ENCODE peak calls at places on chromosomes 6 and 20, in nine cellular contexts. One of them, this sample, is unnamed.

GRCh38 chr6:100622907-100623692 is 158.4 kb upstream of the SIM1 start:
- DNase-seq in mucosa of descending colon: no peak
- DNase-seq in CD4-positive, alpha-beta T cell: no peak
- DNase-seq in psoas muscle: no peak
- DNase-seq in pancreas: no peak
- DNase-seq in ascending aorta: no peak
- DNase-seq in cardiac muscle cell: no peak
- DNase-seq in AG04450: peak
- DNase-seq in kidney: no peak
- DNase-seq in this sample: no peak

GRCh38 chr20:40471261-40471629 is 217.8 kb downstream of the MAFB start:
- DNase-seq in mucosa of descending colon: no peak
- DNase-seq in CD4-positive, alpha-beta T cell: no peak
- DNase-seq in psoas muscle: no peak
- DNase-seq in pancreas: no peak
- DNase-seq in ascending aorta: no peak
- DNase-seq in cardiac muscle cell: peak
- DNase-seq in AG04450: no peak
- DNase-seq in kidney: no peak
- DNase-seq in this sample: no peak

GRCh38 chr6:44737349-44737748 is 349.8 kb downstream of the CDC5L start:
- DNase-seq in mucosa of descending colon: no peak
- DNase-seq in CD4-positive, alpha-beta T cell: no peak
- DNase-seq in psoas muscle: no peak
- DNase-seq in pancreas: no peak
- DNase-seq in ascending aorta: no peak
- DNase-seq in cardiac muscle cell: no peak
- DNase-seq in AG04450: no peak
- DNase-seq in kidney: no peak
- DNase-seq in this sample: no peak

GRCh38 chr6:66048684-66049474 is 341.9 kb upstream of the EYS start:
- DNase-seq in mucosa of descending colon: no peak
- DNase-seq in CD4-positive, alpha-beta T cell: no peak
- DNase-seq in psoas muscle: no peak
- DNase-seq in pancreas: no peak
- DNase-seq in ascending aorta: no peak
- DNase-seq in cardiac muscle cell: no peak
- DNase-seq in AG04450: no peak
- DNase-seq in kidney: no peak
- DNase-seq in this sample: no peak

GRCh38 chr6:113271437-113271836 is 585.7 kb upstream of the MARCKS start:
- DNase-seq in mucosa of descending colon: no peak
- DNase-seq in CD4-positive, alpha-beta T cell: no peak
- DNase-seq in psoas muscle: no peak
- DNase-seq in pancreas: no peak
- DNase-seq in ascending aorta: no peak
- DNase-seq in cardiac muscle cell: no peak
- DNase-seq in AG04450: no peak
- DNase-seq in kidney: no peak
- DNase-seq in this sample: no peak

GRCh38 chr6:105460860-105461259 is 58.0 kb upstream of the PREP start:
- DNase-seq in mucosa of descending colon: no peak
- DNase-seq in CD4-positive, alpha-beta T cell: no peak
- DNase-seq in psoas muscle: no peak
- DNase-seq in pancreas: no peak
- DNase-seq in ascending aorta: no peak
- DNase-seq in cardiac muscle cell: no peak
- DNase-seq in AG04450: no peak
- DNase-seq in kidney: no peak
- DNase-seq in this sample: no peak

GRCh38 chr6:2496291-2496690 is 250.9 kb upstream of the GMDS start:
- DNase-seq in mucosa of descending colon: no peak
- DNase-seq in CD4-positive, alpha-beta T cell: no peak
- DNase-seq in psoas muscle: no peak
- DNase-seq in pancreas: no peak
- DNase-seq in ascending aorta: no peak
- DNase-seq in cardiac muscle cell: no peak
- DNase-seq in AG04450: no peak
- DNase-seq in kidney: no peak
- DNase-seq in this sample: no peak

GRCh38 chr6:2891768-2892170 is 11.3 kb downstream of the SERPINB9 start:
- DNase-seq in mucosa of descending colon: peak
- DNase-seq in CD4-positive, alpha-beta T cell: peak
- DNase-seq in psoas muscle: no peak
- DNase-seq in pancreas: no peak
- DNase-seq in ascending aorta: no peak
- DNase-seq in cardiac muscle cell: no peak
- DNase-seq in AG04450: no peak
- DNase-seq in kidney: peak
- DNase-seq in this sample: no peak

GRCh38 chr6:42021847-42022754 is 28.2 kb upstream of the TAF8 start:
- DNase-seq in mucosa of descending colon: no peak
- DNase-seq in CD4-positive, alpha-beta T cell: peak
- DNase-seq in psoas muscle: no peak
- DNase-seq in pancreas: no peak
- DNase-seq in ascending aorta: no peak
- DNase-seq in cardiac muscle cell: no peak
- DNase-seq in AG04450: no peak
- DNase-seq in kidney: no peak
- DNase-seq in this sample: peak

GRCh38 chr6:23505021-23505420 is 621.0 kb upstream of the NRSN1 start:
- DNase-seq in mucosa of descending colon: no peak
- DNase-seq in CD4-positive, alpha-beta T cell: no peak
- DNase-seq in psoas muscle: no peak
- DNase-seq in pancreas: no peak
- DNase-seq in ascending aorta: no peak
- DNase-seq in cardiac muscle cell: no peak
- DNase-seq in AG04450: peak
- DNase-seq in kidney: no peak
- DNase-seq in this sample: no peak

GRCh38 chr6:44512868-44513641 is 125.5 kb downstream of the CDC5L start:
- DNase-seq in mucosa of descending colon: no peak
- DNase-seq in CD4-positive, alpha-beta T cell: no peak
- DNase-seq in psoas muscle: no peak
- DNase-seq in pancreas: no peak
- DNase-seq in ascending aorta: no peak
- DNase-seq in cardiac muscle cell: no peak
- DNase-seq in AG04450: no peak
- DNase-seq in kidney: no peak
- DNase-seq in this sample: no peak

GRCh38 chr20:32624687-32625345 is 39.7 kb upstream of the NOL4L start:
- DNase-seq in mucosa of descending colon: no peak
- DNase-seq in CD4-positive, alpha-beta T cell: no peak
- DNase-seq in psoas muscle: no peak
- DNase-seq in pancreas: no peak
- DNase-seq in ascending aorta: no peak
- DNase-seq in cardiac muscle cell: no peak
- DNase-seq in AG04450: no peak
- DNase-seq in kidney: no peak
- DNase-seq in this sample: no peak

GRCh38 chr20:54126809-54127655 is 46.8 kb downstream of the CYP24A1 start:
- DNase-seq in mucosa of descending colon: no peak
- DNase-seq in CD4-positive, alpha-beta T cell: no peak
- DNase-seq in psoas muscle: no peak
- DNase-seq in pancreas: no peak
- DNase-seq in ascending aorta: no peak
- DNase-seq in cardiac muscle cell: no peak
- DNase-seq in AG04450: no peak
- DNase-seq in kidney: no peak
- DNase-seq in this sample: no peak

GRCh38 chr6:118768904-118769325 is 117.5 kb upstream of the CEP85L start:
- DNase-seq in mucosa of descending colon: no peak
- DNase-seq in CD4-positive, alpha-beta T cell: no peak
- DNase-seq in psoas muscle: no peak
- DNase-seq in pancreas: no peak
- DNase-seq in ascending aorta: no peak
- DNase-seq in cardiac muscle cell: no peak
- DNase-seq in AG04450: no peak
- DNase-seq in kidney: no peak
- DNase-seq in this sample: no peak

GRCh38 chr6:82144007-82144851 is 103.3 kb downstream of the IBTK start:
- DNase-seq in mucosa of descending colon: no peak
- DNase-seq in CD4-positive, alpha-beta T cell: no peak
- DNase-seq in psoas muscle: no peak
- DNase-seq in pancreas: no peak
- DNase-seq in ascending aorta: peak
- DNase-seq in cardiac muscle cell: peak
- DNase-seq in AG04450: peak
- DNase-seq in kidney: no peak
- DNase-seq in this sample: no peak

GRCh38 chr6:17015551-17016381 is 86.1 kb upstream of the STMND1 start:
- DNase-seq in mucosa of descending colon: peak
- DNase-seq in CD4-positive, alpha-beta T cell: peak
- DNase-seq in psoas muscle: no peak
- DNase-seq in pancreas: peak
- DNase-seq in ascending aorta: no peak
- DNase-seq in cardiac muscle cell: no peak
- DNase-seq in AG04450: no peak
- DNase-seq in kidney: peak
- DNase-seq in this sample: no peak

GRCh38 chr6:17013701-17014100 is 88.1 kb upstream of the STMND1 start:
- DNase-seq in mucosa of descending colon: no peak
- DNase-seq in CD4-positive, alpha-beta T cell: no peak
- DNase-seq in psoas muscle: no peak
- DNase-seq in pancreas: no peak
- DNase-seq in ascending aorta: no peak
- DNase-seq in cardiac muscle cell: no peak
- DNase-seq in AG04450: peak
- DNase-seq in kidney: no peak
- DNase-seq in this sample: no peak

GRCh38 chr6:17011985-17012384 is 89.9 kb upstream of the STMND1 start:
- DNase-seq in mucosa of descending colon: no peak
- DNase-seq in CD4-positive, alpha-beta T cell: no peak
- DNase-seq in psoas muscle: no peak
- DNase-seq in pancreas: no peak
- DNase-seq in ascending aorta: no peak
- DNase-seq in cardiac muscle cell: no peak
- DNase-seq in AG04450: no peak
- DNase-seq in kidney: no peak
- DNase-seq in this sample: no peak

GRCh38 chr6:17015144-17015543 is 86.7 kb upstream of the STMND1 start:
- DNase-seq in mucosa of descending colon: no peak
- DNase-seq in CD4-positive, alpha-beta T cell: no peak
- DNase-seq in psoas muscle: no peak
- DNase-seq in pancreas: no peak
- DNase-seq in ascending aorta: no peak
- DNase-seq in cardiac muscle cell: no peak
- DNase-seq in AG04450: no peak
- DNase-seq in kidney: no peak
- DNase-seq in this sample: no peak

DNA sequence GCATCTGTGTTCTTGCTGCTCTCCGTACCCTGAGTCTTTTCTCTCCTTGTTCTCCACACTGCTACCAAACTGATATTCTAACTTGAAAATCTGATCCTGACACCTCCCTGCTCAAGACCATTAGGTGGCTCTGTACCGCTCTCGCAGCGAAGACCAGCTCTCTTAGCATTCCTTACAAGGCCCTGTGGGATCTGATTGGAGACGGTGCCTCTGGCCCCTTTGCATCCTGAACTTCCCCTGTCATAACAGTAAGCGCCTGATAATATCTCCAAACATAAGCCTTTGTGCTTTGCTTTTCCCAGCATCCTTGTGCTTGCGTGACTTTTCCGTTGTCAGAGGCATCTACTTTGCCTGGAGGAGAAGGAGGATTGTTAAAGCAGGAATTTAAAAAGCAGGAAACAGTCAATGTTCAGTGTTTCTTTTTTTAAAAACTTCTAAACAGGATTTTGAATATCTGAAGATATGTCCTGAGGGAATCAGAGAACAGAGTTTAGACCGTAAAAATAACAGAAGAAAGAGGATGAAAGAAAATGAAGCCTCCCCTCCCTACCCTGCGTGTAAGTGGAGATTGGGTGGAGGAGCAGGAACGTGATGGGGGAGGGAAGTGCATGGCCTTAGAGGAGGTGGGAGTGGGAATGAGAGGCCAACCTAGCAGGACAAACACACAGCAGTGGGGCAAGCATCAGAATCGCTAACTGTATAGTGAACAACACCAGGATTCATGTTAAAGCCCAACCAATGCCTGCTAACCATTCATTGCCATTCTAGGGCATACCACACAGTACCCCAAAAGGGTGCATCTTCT is 89.2 kb upstream of the STMND1 start:
- DNase-seq in mucosa of descending colon: no peak
- DNase-seq in CD4-positive, alpha-beta T cell: no peak
- DNase-seq in psoas muscle: no peak
- DNase-seq in pancreas: no peak
- DNase-seq in ascending aorta: no peak
- DNase-seq in cardiac muscle cell: peak
- DNase-seq in AG04450: peak
- DNase-seq in kidney: no peak
- DNase-seq in this sample: no peak
- TF ChIP-seq CTCF in mucosa of descending colon: no peak
- TF ChIP-seq CTCF in CD4-positive, alpha-beta T cell: no peak
- TF ChIP-seq CTCF in psoas muscle: no peak
- TF ChIP-seq CTCF in pancreas: no peak
- TF ChIP-seq CTCF in ascending aorta: peak
- TF ChIP-seq CTCF in cardiac muscle cell: peak
- TF ChIP-seq CTCF in AG04450: peak
- TF ChIP-seq CTCF in kidney: peak
- TF ChIP-seq CTCF in this sample: peak

DNA sequence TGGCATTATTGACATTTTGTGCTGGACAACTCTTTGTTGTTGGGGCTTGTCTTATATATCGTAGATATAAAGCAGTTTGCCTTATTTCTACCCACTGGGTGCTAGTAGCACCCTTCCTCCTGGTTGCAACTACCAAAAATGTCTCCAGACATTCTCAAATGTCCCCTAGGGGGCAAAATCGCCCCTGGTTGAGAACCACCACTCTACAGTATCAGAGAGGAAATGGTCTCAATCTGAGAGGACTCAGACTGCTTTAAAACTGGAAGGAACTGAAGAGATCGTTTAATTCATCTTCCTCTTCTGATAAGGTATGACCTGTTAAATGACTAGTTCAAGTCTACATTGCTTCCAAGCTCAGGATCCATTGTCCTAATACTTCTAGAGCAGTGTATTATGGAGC is 14.9 kb downstream of the SH3BGRL2 start:
- DNase-seq in mucosa of descending colon: no peak
- DNase-seq in CD4-positive, alpha-beta T cell: peak
- DNase-seq in psoas muscle: no peak
- DNase-seq in pancreas: no peak
- DNase-seq in ascending aorta: no peak
- DNase-seq in cardiac muscle cell: no peak
- DNase-seq in AG04450: no peak
- DNase-seq in kidney: no peak
- DNase-seq in this sample: no peak
- TF ChIP-seq CTCF in mucosa of descending colon: no peak
- TF ChIP-seq CTCF in CD4-positive, alpha-beta T cell: peak
- TF ChIP-seq CTCF in psoas muscle: no peak
- TF ChIP-seq CTCF in pancreas: no peak
- TF ChIP-seq CTCF in ascending aorta: no peak
- TF ChIP-seq CTCF in cardiac muscle cell: peak
- TF ChIP-seq CTCF in AG04450: no peak
- TF ChIP-seq CTCF in kidney: no peak
- TF ChIP-seq CTCF in this sample: no peak

GRCh38 chr6:155317186-155317585 is 2.9 kb upstream of the TFB1M start:
- DNase-seq in mucosa of descending colon: no peak
- DNase-seq in CD4-positive, alpha-beta T cell: no peak
- DNase-seq in psoas muscle: no peak
- DNase-seq in pancreas: no peak
- DNase-seq in ascending aorta: no peak
- DNase-seq in cardiac muscle cell: no peak
- DNase-seq in AG04450: no peak
- DNase-seq in kidney: no peak
- DNase-seq in this sample: no peak
- TF ChIP-seq CTCF in mucosa of descending colon: peak
- TF ChIP-seq CTCF in CD4-positive, alpha-beta T cell: no peak
- TF ChIP-seq CTCF in psoas muscle: peak
- TF ChIP-seq CTCF in pancreas: no peak
- TF ChIP-seq CTCF in ascending aorta: no peak
- TF ChIP-seq CTCF in cardiac muscle cell: peak
- TF ChIP-seq CTCF in AG04450: peak
- TF ChIP-seq CTCF in kidney: no peak
- TF ChIP-seq CTCF in this sample: peak

GRCh38 chr6:161660666-161661571 is 387.1 kb upstream of the AGPAT4 start:
- DNase-seq in mucosa of descending colon: no peak
- DNase-seq in CD4-positive, alpha-beta T cell: no peak
- DNase-seq in psoas muscle: no peak
- DNase-seq in pancreas: no peak
- DNase-seq in ascending aorta: no peak
- DNase-seq in cardiac muscle cell: no peak
- DNase-seq in AG04450: no peak
- DNase-seq in kidney: no peak
- DNase-seq in this sample: no peak
- TF ChIP-seq CTCF in mucosa of descending colon: no peak
- TF ChIP-seq CTCF in CD4-positive, alpha-beta T cell: no peak
- TF ChIP-seq CTCF in psoas muscle: no peak
- TF ChIP-seq CTCF in pancreas: no peak
- TF ChIP-seq CTCF in ascending aorta: no peak
- TF ChIP-seq CTCF in cardiac muscle cell: no peak
- TF ChIP-seq CTCF in AG04450: no peak
- TF ChIP-seq CTCF in kidney: no peak
- TF ChIP-seq CTCF in this sample: peak